ENCODE peak calls at places on chromosomes 2 and 18, in five cellular contexts. Z is HCT116; X is osteocyte; J is kidney tubule cell; M is stimulated activated CD8-positive, alpha-beta memory T cell treated with anti-CD3 and anti-CD28 coated beads, Interleukin-2, amount 100 ng/mL, for 48 hours. V is an unnamed sample.

GRCh38 chr2:31440764-31441163 is 26.2 kb upstream of the XDH start:
- DNase-seq in X (no peak), J (peak), Z (no peak), M (no peak), V (no peak)

GRCh38 chr18:58988595-58988994 is 123.9 kb downstream of the ZNF532 start:
- DNase-seq in M (no peak), Z (no peak), J (no peak), X (no peak), V (no peak)

GRCh38 chr18:59383831-59384230 is 24.8 kb upstream of the LMAN1 start:
- DNase-seq in Z (no peak), X (no peak), J (no peak), M (no peak), V (no peak)

GRCh38 chr2:199100326-199101110 is 357.2 kb downstream of the SATB2 start:
- DNase-seq in J (peak), M (no peak), X (no peak), Z (no peak), V (no peak)

GRCh38 chr2:5695641-5696350 is 3.6 kb downstream of the SOX11 start:
- DNase-seq in X (no peak), J (peak), M (no peak), Z (no peak), V (no peak)

GRCh38 chr2:149180226-149180875 is 141.9 kb downstream of the LYPD6B start:
- DNase-seq in Z (no peak), J (no peak), X (no peak), M (no peak), V (no peak)

GRCh38 chr2:223998983-223999382 is 40.1 kb downstream of the SERPINE2 start:
- DNase-seq in Z (no peak), J (no peak), M (no peak), X (no peak), V (no peak)

GRCh38 chr2:241568738-241569137 is 10.2 kb downstream of the BOK start:
- DNase-seq in X (no peak), Z (no peak), J (no peak), M (no peak), V (no peak)

GRCh38 chr2:175180701-175181103 is 808 bp downstream of the ATP5MC3 start:
- DNase-seq in J (peak), X (no peak), Z (no peak), M (peak), V (peak)

GRCh38 chr2:241999184-241999583 is 129.7 kb downstream of the RTP5 start:
- DNase-seq in J (no peak), Z (no peak), X (no peak), M (no peak), V (no peak)

GRCh38 chr2:179749210-179749609 is 112.2 kb downstream of the ZNF385B start:
- DNase-seq in X (no peak), Z (no peak), M (no peak), J (peak), V (no peak)

GRCh38 chr2:177574357-177574756 is 181.8 kb downstream of the AGPS start:
- DNase-seq in J (no peak), X (peak), M (no peak), Z (no peak), V (no peak)

GRCh38 chr18:32470136-32470712 is 458 bp downstream of the GAREM1 start:
- DNase-seq in Z (no peak), J (no peak), X (no peak), M (no peak), V (peak)

GRCh38 chr2:200308421-200309295 is 2.2 kb downstream of the SPATS2L start:
- DNase-seq in Z (no peak), J (peak), X (no peak), M (no peak), V (no peak)

GRCh38 chr2:199851499-199851816 is 466 bp upstream of the FTCDNL1 start:
- DNase-seq in Z (no peak), J (no peak), X (no peak), M (no peak), V (no peak)

GRCh38 chr2:203934006-203934632 is 2.4 kb upstream of the ICOS start:
- DNase-seq in X (no peak), J (no peak), Z (no peak), M (no peak), V (no peak)

GRCh38 chr2:211846031-211846400 is 692.6 kb downstream of the ERBB4 start:
- DNase-seq in X (no peak), M (no peak), Z (no peak), J (no peak), V (no peak)

GRCh38 chr18:45328762-45329161 is 286.5 kb upstream of the SLC14A2 start:
- DNase-seq in J (no peak), Z (no peak), X (no peak), M (no peak), V (no peak)

GRCh38 chr2:2014251-2014761 is 270.0 kb upstream of the PXDN start:
- DNase-seq in M (no peak), J (no peak), Z (no peak), X (no peak), V (no peak)

GRCh38 chr2:179862898-179863458 is 1.6 kb upstream of the ZNF385B start:
- DNase-seq in Z (no peak), X (no peak), J (no peak), M (no peak), V (no peak)

V was measured in PC-9.